ENCODE peak calls at places on chromosome 22, in four cellular contexts. One of them, this sample, is unnamed.

GRCh38 chr22:38038426-38038825 is 18.8 kb upstream of the PICK1 start:
- DNase-seq in GM12865: no peak
- DNase-seq in uterus: no peak
- DNase-seq in IMR-90: no peak
- DNase-seq in this sample: no peak

GRCh38 chr22:45154383-45154782 is 9.3 kb upstream of the NUP50 start:
- DNase-seq in GM12865: no peak
- DNase-seq in uterus: no peak
- DNase-seq in IMR-90: peak; percentile 67
- DNase-seq in this sample: no peak

GRCh38 chr22:45832959-45833580 is 143.9 kb downstream of the WNT7B start:
- DNase-seq in GM12865: no peak
- DNase-seq in uterus: no peak
- DNase-seq in IMR-90: no peak
- DNase-seq in this sample: no peak

GRCh38 chr22:29717789-29718188 is 2.0 kb upstream of the CABP7 start:
- DNase-seq in GM12865: no peak
- DNase-seq in uterus: no peak
- DNase-seq in IMR-90: no peak
- DNase-seq in this sample: no peak

GRCh38 chr22:40024201-40025061 is 29.7 kb downstream of the FAM83F start:
- DNase-seq in GM12865: peak; percentile 71
- DNase-seq in uterus: no peak
- DNase-seq in IMR-90: peak; percentile 51
- DNase-seq in this sample: peak; percentile 39

GRCh38 chr22:27670701-27671412 is 130.7 kb downstream of the MN1 start:
- DNase-seq in GM12865: no peak
- DNase-seq in uterus: no peak
- DNase-seq in IMR-90: no peak
- DNase-seq in this sample: no peak

GRCh38 chr22:33841281-33842005 is 78.8 kb downstream of the LARGE1 start:
- DNase-seq in GM12865: peak; percentile 80
- DNase-seq in uterus: no peak
- DNase-seq in IMR-90: no peak
- DNase-seq in this sample: no peak

GRCh38 chr22:35155403-35156025 is 89.6 kb downstream of the ISX start:
- DNase-seq in GM12865: no peak
- DNase-seq in uterus: no peak
- DNase-seq in IMR-90: no peak
- DNase-seq in this sample: no peak

GRCh38 chr22:35397095-35397904 is 2.6 kb upstream of the MCM5 start:
- DNase-seq in GM12865: no peak
- DNase-seq in uterus: no peak
- DNase-seq in IMR-90: peak; percentile 29
- DNase-seq in this sample: no peak

GRCh38 chr22:30429887-30430286 is 4.3 kb downstream of the MTFP1 start:
- DNase-seq in GM12865: no peak
- DNase-seq in uterus: no peak
- DNase-seq in IMR-90: no peak
- DNase-seq in this sample: no peak

GRCh38 chr22:45472426-45472825 is 30.3 kb upstream of the FBLN1 start:
- DNase-seq in GM12865: no peak
- DNase-seq in uterus: no peak
- DNase-seq in IMR-90: no peak
- DNase-seq in this sample: no peak

GRCh38 chr22:29144786-29145160 is 60.9 kb upstream of the EMID1 start:
- DNase-seq in GM12865: no peak
- DNase-seq in uterus: no peak
- DNase-seq in IMR-90: no peak
- DNase-seq in this sample: no peak

GRCh38 chr22:38262051-38262795 is 10.6 kb downstream of the TMEM184B start:
- DNase-seq in GM12865: peak; percentile 83
- DNase-seq in uterus: peak; percentile 70
- DNase-seq in IMR-90: no peak
- DNase-seq in this sample: peak; percentile 36

GRCh38 chr22:40967120-40967760 is 16.1 kb downstream of the RBX1 start:
- DNase-seq in GM12865: no peak
- DNase-seq in uterus: no peak
- DNase-seq in IMR-90: no peak
- DNase-seq in this sample: no peak

GRCh38 chr22:30573594-30574094 is 821 bp downstream of the GAL3ST1 start:
- DNase-seq in GM12865: no peak
- DNase-seq in uterus: no peak
- DNase-seq in IMR-90: no peak
- DNase-seq in this sample: no peak

GRCh38 chr22:38080847-38081635 is 2.9 kb downstream of the SLC16A8 start:
- DNase-seq in GM12865: no peak
- DNase-seq in uterus: no peak
- DNase-seq in IMR-90: peak; percentile 14
- DNase-seq in this sample: no peak

GRCh38 chr22:29994027-29994715 is 86.1 kb upstream of the HORMAD2 start:
- DNase-seq in GM12865: no peak
- DNase-seq in uterus: no peak
- DNase-seq in IMR-90: peak; percentile 89
- DNase-seq in this sample: no peak

GRCh38 chr22:38260760-38261477 is 11.9 kb downstream of the TMEM184B start:
- DNase-seq in GM12865: no peak
- DNase-seq in uterus: no peak
- DNase-seq in IMR-90: peak; percentile 29
- DNase-seq in this sample: no peak

GRCh38 chr22:37290737-37291136 is 8.4 kb downstream of the CYTH4 start:
- DNase-seq in GM12865: no peak
- DNase-seq in uterus: no peak
- DNase-seq in IMR-90: peak; percentile 69
- DNase-seq in this sample: no peak

GRCh38 chr22:30481711-30482110 is 9.9 kb upstream of the SEC14L3 start:
- DNase-seq in GM12865: no peak
- DNase-seq in uterus: no peak
- DNase-seq in IMR-90: peak; percentile 8
- DNase-seq in this sample: no peak

GRCh38 chr22:36417281-36417686 is 29.5 kb upstream of the MYH9 start:
- DNase-seq in GM12865: peak; percentile 68
- DNase-seq in uterus: no peak
- DNase-seq in IMR-90: peak; percentile 73
- DNase-seq in this sample: no peak

GRCh38 chr22:45358127-45358526 is 48.4 kb downstream of the FAM118A start:
- DNase-seq in GM12865: no peak
- DNase-seq in uterus: no peak
- DNase-seq in IMR-90: no peak
- DNase-seq in this sample: no peak

GRCh38 chr22:26763633-26764295 is 106.4 kb downstream of the MIAT start:
- DNase-seq in GM12865: no peak
- DNase-seq in uterus: no peak
- DNase-seq in IMR-90: peak; percentile 45
- DNase-seq in this sample: no peak

GRCh38 chr22:35102663-35103062 is 36.7 kb downstream of the ISX start:
- DNase-seq in GM12865: peak; percentile 79
- DNase-seq in uterus: no peak
- DNase-seq in IMR-90: peak; percentile 2
- DNase-seq in this sample: no peak

GRCh38 chr22:25125693-25126357 is 73.8 kb upstream of the CRYBB3 start:
- DNase-seq in GM12865: no peak
- DNase-seq in uterus: no peak
- DNase-seq in IMR-90: no peak
- DNase-seq in this sample: no peak

GRCh38 chr22:36595968-36596367 is 67.0 kb upstream of the EIF3D start:
- DNase-seq in GM12865: no peak
- DNase-seq in uterus: no peak
- DNase-seq in IMR-90: no peak
- DNase-seq in this sample: no peak

GRCh38 chr22:25351631-25352293 is 132.3 kb downstream of the CRYBB2 start:
- DNase-seq in GM12865: no peak
- DNase-seq in uterus: no peak
- DNase-seq in IMR-90: no peak
- DNase-seq in this sample: no peak

GRCh38 chr22:37242395-37242918 is 1.6 kb downstream of the RAC2 start:
- DNase-seq in GM12865: peak; percentile 95
- DNase-seq in uterus: peak; percentile 32
- DNase-seq in IMR-90: peak; percentile 38
- DNase-seq in this sample: peak; percentile 80

GRCh38 chr22:36300396-36301212 is 47.7 kb downstream of the APOL1 start:
- DNase-seq in GM12865: no peak
- DNase-seq in uterus: no peak
- DNase-seq in IMR-90: no peak
- DNase-seq in this sample: no peak

GRCh38 chr22:40276877-40277823 is 69.2 kb upstream of the ADSL start:
- DNase-seq in GM12865: no peak
- DNase-seq in uterus: no peak
- DNase-seq in IMR-90: peak; percentile 51
- DNase-seq in this sample: no peak

GRCh38 chr22:28186641-28187040 is 267.6 kb upstream of the PITPNB start:
- DNase-seq in GM12865: no peak
- DNase-seq in uterus: no peak
- DNase-seq in IMR-90: no peak
- DNase-seq in this sample: no peak

GRCh38 chr22:29073618-29074275 is 912 bp downstream of the KREMEN1 start:
- DNase-seq in GM12865: no peak
- DNase-seq in uterus: peak; percentile 40
- DNase-seq in IMR-90: no peak
- DNase-seq in this sample: no peak

GRCh38 chr22:38762607-38763006 is 6.8 kb upstream of the SUN2 start:
- DNase-seq in GM12865: no peak
- DNase-seq in uterus: no peak
- DNase-seq in IMR-90: no peak
- DNase-seq in this sample: no peak

GRCh38 chr22:44362249-44363040 is 49.7 kb upstream of the SHISAL1 start:
- DNase-seq in GM12865: no peak
- DNase-seq in uterus: peak; percentile 9
- DNase-seq in IMR-90: peak; percentile 52
- DNase-seq in this sample: no peak

GRCh38 chr22:44648821-44649566 is 53.0 kb upstream of the PRR5 start:
- DNase-seq in GM12865: no peak
- DNase-seq in uterus: no peak
- DNase-seq in IMR-90: peak; percentile 98
- DNase-seq in this sample: no peak

GRCh38 chr22:36191106-36191836 is 10.3 kb downstream of the APOL4 start:
- DNase-seq in GM12865: no peak
- DNase-seq in uterus: no peak
- DNase-seq in IMR-90: peak; percentile 64
- DNase-seq in this sample: no peak

GRCh38 chr22:25754527-25755202 is 12.7 kb downstream of the MYO18B start:
- DNase-seq in GM12865: no peak
- DNase-seq in uterus: peak; percentile 87
- DNase-seq in IMR-90: peak; percentile 80
- DNase-seq in this sample: no peak

GRCh38 chr22:40817737-40818136 is 1.4 kb downstream of the SLC25A17 start:
- DNase-seq in GM12865: peak; percentile 52
- DNase-seq in uterus: no peak
- DNase-seq in IMR-90: no peak
- DNase-seq in this sample: no peak

GRCh38 chr22:24803064-24803542 is 2.9 kb upstream of the SGSM1 start:
- DNase-seq in GM12865: peak; percentile 35
- DNase-seq in uterus: no peak
- DNase-seq in IMR-90: peak; percentile 12
- DNase-seq in this sample: peak; percentile 49

GRCh38 chr22:21984793-21985192 is 2.2 kb upstream of the TOP3B start:
- DNase-seq in GM12865: peak; percentile 45
- DNase-seq in uterus: no peak
- DNase-seq in IMR-90: peak; percentile 40
- DNase-seq in this sample: no peak

GRCh38 chr22:49084203-49084602 is 743.5 kb downstream of the BRD1 start:
- DNase-seq in GM12865: no peak
- DNase-seq in uterus: no peak
- DNase-seq in IMR-90: no peak
- DNase-seq in this sample: no peak
- TF ChIP-seq CTCF in GM12865: no peak
- TF ChIP-seq CTCF in uterus: no peak
- TF ChIP-seq CTCF in IMR-90: no peak
- TF ChIP-seq CTCF in this sample: no peak

GRCh38 chr22:23521442-23522113 is 58.5 kb downstream of the IGLL1 start:
- DNase-seq in GM12865: peak; percentile 91
- DNase-seq in uterus: peak; percentile 86
- DNase-seq in IMR-90: peak; percentile 75
- DNase-seq in this sample: peak; percentile 91
- TF ChIP-seq CTCF in GM12865: peak; percentile 16
- TF ChIP-seq CTCF in uterus: peak; percentile 25
- TF ChIP-seq CTCF in IMR-90: peak; percentile 16
- TF ChIP-seq CTCF in this sample: peak; percentile 10

GRCh38 chr22:42685941-42686666 is 34.6 kb downstream of the A4GALT start:
- DNase-seq in GM12865: no peak
- DNase-seq in uterus: peak; percentile 51
- DNase-seq in IMR-90: no peak
- DNase-seq in this sample: no peak
- TF ChIP-seq CTCF in GM12865: no peak
- TF ChIP-seq CTCF in uterus: no peak
- TF ChIP-seq CTCF in IMR-90: no peak
- TF ChIP-seq CTCF in this sample: no peak

DNA sequence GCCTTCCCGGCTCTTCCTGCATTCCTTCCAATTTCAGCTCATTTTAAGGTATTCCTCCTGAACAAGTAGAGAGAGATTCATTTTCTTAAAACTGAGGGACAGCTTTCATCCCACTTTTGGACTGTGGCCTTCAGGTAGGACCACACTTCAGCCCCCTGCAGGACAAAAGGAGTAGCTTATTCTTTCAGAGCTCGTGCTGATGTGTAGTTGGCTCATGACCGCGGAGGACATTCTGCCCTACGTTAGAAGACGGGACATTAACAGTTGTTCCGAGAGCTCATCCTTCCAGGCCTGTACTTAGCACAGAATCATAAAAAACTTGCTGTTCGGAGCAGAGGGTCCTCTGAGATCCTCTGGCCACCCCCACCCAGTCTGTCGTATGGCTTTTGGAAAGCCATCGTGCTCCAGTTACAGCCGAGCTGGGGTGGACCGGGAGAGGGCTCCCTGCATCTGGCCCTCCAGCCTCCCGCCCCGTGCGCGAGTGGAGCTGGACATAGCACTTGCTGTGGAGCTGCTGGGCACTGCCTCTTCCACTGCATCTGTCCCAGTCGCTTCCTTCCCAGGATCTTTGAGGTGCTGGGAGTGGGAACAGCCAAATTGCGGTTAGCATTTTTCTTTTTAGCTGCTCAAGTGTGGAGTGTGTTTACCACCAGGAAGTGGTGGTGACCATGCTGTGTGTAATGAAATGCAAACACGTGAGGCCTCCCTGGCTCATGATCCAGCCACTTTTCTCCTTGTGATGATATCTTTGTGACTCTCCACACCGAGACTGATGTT is 250.3 kb downstream of the TBC1D22A start:
- DNase-seq in GM12865: no peak
- DNase-seq in uterus: no peak
- DNase-seq in IMR-90: peak; percentile 77
- DNase-seq in this sample: no peak
- TF ChIP-seq CTCF in GM12865: no peak
- TF ChIP-seq CTCF in uterus: no peak
- TF ChIP-seq CTCF in IMR-90: peak; percentile 3
- TF ChIP-seq CTCF in this sample: no peak

This sample was measured in natural killer cell.